ENCODE peak calls at places on chromosome 22, in eight cellular contexts. X is HFF-Myc, J is GM13977, Z is prostate gland, K is progenitor cell of endocrine pancreas, Y is heart right ventricle, I is Caco-2, R is lower leg skin. S is an unnamed sample.

GRCh38 chr22:46593211-46593676 is 26.9 kb upstream of the GRAMD4 start:
- DNase-seq in X (no peak), J (peak), Z (no peak), K (no peak), Y (no peak), I (no peak), R (no peak), S (no peak)

GRCh38 chr22:23251445-23252093 is 71.3 kb downstream of the BCR start:
- DNase-seq in X (peak), J (no peak), Z (no peak), K (no peak), Y (no peak), I (no peak), R (no peak), S (no peak)

GRCh38 chr22:40525250-40525884 is 111.2 kb downstream of the MRTFA start:
- DNase-seq in X (no peak), J (no peak), Z (no peak), K (no peak), Y (peak), I (peak), R (no peak), S (peak)

GRCh38 chr22:23804781-23805291 is 18.1 kb downstream of the SMARCB1 start:
- DNase-seq in X (no peak), J (no peak), Z (no peak), K (no peak), Y (no peak), I (no peak), R (no peak), S (no peak)

GRCh38 chr22:50548046-50548912 is 2.6 kb downstream of the KLHDC7B start:
- DNase-seq in X (no peak), J (peak), Z (no peak), K (no peak), Y (peak), I (no peak), R (no peak), S (no peak)

GRCh38 chr22:47307812-47308211 is 545.4 kb downstream of the TBC1D22A start:
- DNase-seq in X (no peak), J (no peak), Z (no peak), K (no peak), Y (no peak), I (no peak), R (peak), S (no peak)

GRCh38 chr22:44363980-44364749 is 51.4 kb upstream of the SHISAL1 start:
- DNase-seq in X (no peak), J (no peak), Z (no peak), K (no peak), Y (peak), I (no peak), R (no peak), S (no peak)

GRCh38 chr22:37321288-37321687 is 39.0 kb downstream of the CYTH4 start:
- DNase-seq in X (no peak), J (no peak), Z (no peak), K (no peak), Y (no peak), I (no peak), R (no peak), S (no peak)

GRCh38 chr22:32794449-32795213 is 6.9 kb upstream of the TIMP3 start:
- DNase-seq in X (no peak), J (no peak), Z (no peak), K (no peak), Y (no peak), I (no peak), R (no peak), S (no peak)
- TF ChIP-seq CTCF in X (peak), J (no peak), Z (no peak), K (no peak), Y (no peak), I (no peak), R (no peak), S (no peak)

DNA sequence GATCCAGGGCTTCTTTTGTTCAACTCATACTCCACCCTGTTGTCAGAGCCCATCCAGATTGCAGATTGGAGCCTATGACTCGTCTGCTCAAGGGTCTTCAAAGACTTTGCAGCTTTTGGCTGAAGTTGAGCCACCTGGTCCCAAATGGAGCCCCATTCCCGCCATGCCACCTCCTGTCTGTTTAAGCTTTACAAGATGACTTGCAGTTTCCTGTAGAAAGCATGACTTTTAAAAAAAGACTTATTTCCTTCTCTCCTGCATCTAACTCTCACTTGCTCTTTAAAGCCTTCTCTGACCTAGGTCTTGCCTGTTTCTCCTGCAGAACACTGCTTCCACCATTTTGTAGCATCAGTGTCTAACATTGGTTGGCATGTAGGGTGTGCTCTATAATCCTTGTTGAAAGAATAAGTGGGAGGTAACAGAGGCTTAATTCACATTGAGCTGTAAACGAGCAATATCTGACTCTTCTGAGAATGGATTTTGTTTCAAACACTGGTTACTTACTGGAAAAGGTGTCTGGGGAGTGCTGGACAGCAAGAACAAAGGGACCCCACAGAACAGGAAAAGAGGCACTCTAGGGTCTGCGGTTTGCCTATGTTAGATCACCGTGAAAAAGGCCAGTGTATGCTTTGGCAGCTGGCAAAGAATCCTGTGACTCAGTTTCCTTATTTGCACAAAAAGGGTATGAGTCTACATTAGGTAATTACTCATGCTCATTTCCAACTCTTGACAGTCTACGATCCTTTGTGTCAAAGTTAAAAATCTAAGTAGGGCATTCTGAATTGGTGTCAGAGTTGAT is 30.3 kb downstream of the NF2 start:
- DNase-seq in X (no peak), J (no peak), Z (no peak), K (no peak), Y (no peak), I (no peak), R (no peak), S (no peak)
- TF ChIP-seq CTCF in X (no peak), J (no peak), Z (no peak), K (no peak), Y (no peak), I (no peak), R (no peak), S (no peak)

DNA sequence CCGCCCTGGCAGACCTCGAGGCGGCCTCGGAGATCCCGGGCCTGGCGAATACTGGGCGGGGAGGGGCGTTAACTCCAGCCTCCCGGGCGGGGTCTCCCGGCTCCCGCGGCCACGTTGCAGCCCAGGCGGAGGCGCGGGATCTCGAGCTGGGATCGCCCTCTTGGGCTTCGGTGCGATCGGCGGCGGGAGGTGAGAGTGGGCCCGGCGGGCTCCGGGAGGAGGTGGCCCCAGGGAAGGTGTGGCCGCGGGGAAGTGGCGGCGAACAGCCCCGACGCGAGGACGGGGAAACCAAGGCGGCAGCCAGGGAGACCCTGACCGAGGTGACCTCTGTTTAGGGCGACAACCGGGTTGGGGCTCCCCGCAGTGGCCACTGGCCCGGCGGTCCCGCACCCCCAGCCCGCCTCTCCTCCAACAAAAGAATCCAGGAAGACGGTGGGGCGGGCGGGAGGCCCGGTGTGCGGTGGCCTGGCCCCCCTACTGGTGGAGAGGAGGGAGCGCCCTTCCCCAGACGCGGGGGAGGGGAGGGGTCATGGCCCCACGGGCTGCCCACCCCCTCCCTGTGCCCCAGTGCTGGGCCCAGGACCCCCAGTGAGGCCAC is at the start of gene PHETA2:
- DNase-seq in X (no peak), J (peak), Z (no peak), K (no peak), Y (peak), I (peak), R (peak), S (no peak)
- TF ChIP-seq CTCF in X (no peak), J (peak), Z (peak), K (peak), Y (peak), I (peak), R (no peak), S (no peak)

GRCh38 chr22:19802881-19803735 is 42.5 kb downstream of the TBX1 start:
- DNase-seq in X (no peak), J (no peak), Z (no peak), K (no peak), Y (no peak), I (no peak), R (no peak), S (no peak)

GRCh38 chr22:19800306-19800705 is 39.7 kb downstream of the TBX1 start:
- DNase-seq in X (no peak), J (no peak), Z (no peak), K (no peak), Y (peak), I (no peak), R (no peak), S (no peak)

GRCh38 chr22:19802001-19802880 is 41.7 kb downstream of the TBX1 start:
- DNase-seq in X (no peak), J (no peak), Z (no peak), K (no peak), Y (no peak), I (no peak), R (no peak), S (no peak)

GRCh38 chr22:19800761-19801244 is 40.2 kb downstream of the TBX1 start:
- DNase-seq in X (no peak), J (no peak), Z (no peak), K (no peak), Y (peak), I (peak), R (no peak), S (no peak)

DNA sequence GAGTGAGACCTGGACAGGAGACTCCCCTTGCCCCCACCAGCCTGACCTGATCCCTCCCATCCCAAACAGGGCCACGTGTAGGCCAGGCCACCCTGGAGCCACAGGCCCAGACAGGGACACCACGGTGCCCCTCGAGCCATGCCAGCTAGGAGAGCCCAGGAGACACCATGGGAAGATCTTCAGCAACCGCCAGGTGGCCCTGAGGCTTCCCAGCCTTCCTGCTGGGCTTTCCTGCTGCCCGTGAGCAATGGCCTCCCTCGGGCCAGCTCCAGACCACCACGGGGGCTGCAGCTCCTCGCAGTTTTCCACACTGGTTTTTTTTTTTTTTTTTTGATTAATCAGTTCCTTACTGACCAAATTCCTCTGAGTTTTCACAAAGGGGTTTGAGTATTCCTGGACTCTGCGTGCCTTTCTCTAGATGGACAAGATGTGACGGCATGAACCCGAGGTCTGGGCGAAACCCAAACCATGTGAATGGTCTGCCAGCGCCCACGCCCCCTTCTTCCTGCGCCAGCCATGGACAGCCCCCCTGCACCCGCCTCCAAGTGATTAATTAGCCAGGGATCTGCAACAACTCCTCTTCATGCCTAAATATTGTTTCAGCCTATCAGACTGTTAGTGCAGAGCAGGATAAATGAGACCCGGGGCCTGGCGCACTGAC is 40.9 kb downstream of the TBX1 start:
- DNase-seq in X (no peak), J (no peak), Z (no peak), K (no peak), Y (no peak), I (no peak), R (no peak), S (no peak)
- TF ChIP-seq CTCF in X (no peak), J (no peak), Z (no peak), K (no peak), Y (no peak), I (no peak), R (no peak), S (no peak)

GRCh38 chr22:39306456-39307361 is 12.7 kb downstream of the RPL3 start:
- DNase-seq in X (no peak), J (peak), Z (no peak), K (no peak), Y (peak), I (peak), R (no peak), S (no peak)
- TF ChIP-seq CTCF in X (peak), J (peak), Z (peak), K (peak), Y (peak), I (peak), R (no peak), S (no peak)

DNA sequence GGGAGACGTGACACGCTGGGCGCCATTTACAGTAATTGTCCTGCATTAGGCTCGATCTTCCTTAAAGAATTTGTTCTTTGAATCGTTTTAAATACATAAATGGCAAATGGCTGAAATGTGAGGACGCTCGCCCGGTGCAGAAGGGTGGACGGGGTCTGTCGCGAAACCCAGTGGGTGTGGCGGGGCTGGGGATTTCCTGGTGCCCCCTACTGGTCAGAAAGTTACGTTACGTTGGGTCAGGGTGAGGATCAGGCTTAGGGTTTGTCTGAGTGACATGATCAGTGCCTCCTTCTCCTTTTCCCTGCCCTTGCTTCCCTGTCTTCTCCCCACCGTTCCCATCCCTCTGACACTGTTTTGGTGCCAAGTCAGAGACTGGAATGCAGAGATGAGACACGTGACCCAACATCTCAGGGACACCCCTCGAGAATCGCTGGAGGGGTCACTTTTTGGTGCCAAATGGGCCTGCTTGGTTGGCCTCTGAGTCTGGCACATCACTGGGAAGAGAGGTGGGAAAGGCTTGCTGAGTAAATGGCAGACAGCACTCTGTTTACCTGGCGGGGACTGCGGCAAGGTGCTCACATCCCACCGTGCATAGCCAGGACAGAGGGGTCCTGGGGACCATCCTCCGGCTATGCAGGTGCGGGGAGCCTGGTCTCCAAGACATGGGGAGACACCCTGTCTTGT is 1107.6 kb downstream of the BRD1 start:
- DNase-seq in X (no peak), J (no peak), Z (no peak), K (no peak), Y (no peak), I (no peak), R (no peak), S (no peak)
- TF ChIP-seq CTCF in X (no peak), J (no peak), Z (no peak), K (peak), Y (no peak), I (no peak), R (no peak), S (no peak)

GRCh38 chr22:30947821-30948454 is 20.6 kb downstream of the MORC2 start:
- DNase-seq in X (no peak), J (peak), Z (no peak), K (no peak), Y (no peak), I (peak), R (no peak), S (no peak)

GRCh38 chr22:30945653-30946052 is 22.9 kb downstream of the MORC2 start:
- DNase-seq in X (no peak), J (no peak), Z (no peak), K (no peak), Y (no peak), I (no peak), R (no peak), S (no peak)

GRCh38 chr22:30946354-30946753 is 22.2 kb downstream of the MORC2 start:
- DNase-seq in X (no peak), J (no peak), Z (no peak), K (no peak), Y (no peak), I (no peak), R (no peak), S (no peak)

GRCh38 chr22:30948930-30949342 is 19.6 kb downstream of the MORC2 start:
- DNase-seq in X (no peak), J (no peak), Z (no peak), K (no peak), Y (no peak), I (no peak), R (no peak), S (no peak)

DNA sequence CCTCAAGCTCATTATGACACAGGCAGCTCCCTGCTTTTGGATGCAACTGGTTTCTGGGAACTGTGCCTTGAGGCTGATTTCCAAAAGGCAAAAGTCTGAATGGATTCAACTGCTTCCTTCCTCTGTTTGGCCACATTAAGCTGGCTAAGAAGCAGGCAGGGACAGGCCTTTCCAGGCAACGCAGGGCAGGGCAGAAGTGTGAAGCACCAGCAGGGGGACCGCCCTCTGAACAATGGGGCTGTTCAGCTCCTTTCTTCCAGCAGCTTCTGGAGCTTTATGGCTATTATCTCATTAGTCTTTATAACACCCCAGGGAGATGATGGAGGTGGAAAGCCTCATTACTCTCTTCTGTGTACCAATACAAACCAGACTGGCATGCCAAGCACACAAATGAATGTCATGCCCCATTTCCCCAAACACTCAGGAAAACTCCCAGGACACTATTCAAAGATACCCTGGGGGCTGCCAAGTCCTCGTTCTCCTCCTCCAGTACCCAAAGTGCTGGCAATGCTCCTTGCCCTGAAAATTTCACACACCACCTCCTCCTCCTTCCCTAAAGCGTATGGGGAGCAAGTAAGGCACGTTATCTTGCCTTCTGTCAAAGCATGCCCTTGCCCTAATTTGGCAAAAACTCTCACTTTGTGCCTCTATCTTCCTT is 21.3 kb downstream of the MORC2 start:
- DNase-seq in X (no peak), J (no peak), Z (peak), K (no peak), Y (peak), I (no peak), R (no peak), S (no peak)
- TF ChIP-seq CTCF in X (no peak), J (no peak), Z (peak), K (no peak), Y (no peak), I (no peak), R (no peak), S (no peak)

GRCh38 chr22:36180928-36181327 is 20.4 kb upstream of the APOL3 start:
- DNase-seq in X (no peak), J (no peak), Z (no peak), K (no peak), Y (no peak), I (no peak), R (peak), S (no peak)

GRCh38 chr22:36180038-36180880 is 19.7 kb upstream of the APOL3 start:
- DNase-seq in X (no peak), J (peak), Z (peak), K (peak), Y (peak), I (peak), R (peak), S (peak)

GRCh38 chr22:36177160-36177559 is 16.6 kb upstream of the APOL3 start:
- DNase-seq in X (no peak), J (no peak), Z (no peak), K (no peak), Y (no peak), I (no peak), R (no peak), S (no peak)

GRCh38 chr22:36171941-36172340 is 11.4 kb upstream of the APOL3 start:
- DNase-seq in X (no peak), J (no peak), Z (no peak), K (no peak), Y (no peak), I (no peak), R (no peak), S (no peak)

DNA sequence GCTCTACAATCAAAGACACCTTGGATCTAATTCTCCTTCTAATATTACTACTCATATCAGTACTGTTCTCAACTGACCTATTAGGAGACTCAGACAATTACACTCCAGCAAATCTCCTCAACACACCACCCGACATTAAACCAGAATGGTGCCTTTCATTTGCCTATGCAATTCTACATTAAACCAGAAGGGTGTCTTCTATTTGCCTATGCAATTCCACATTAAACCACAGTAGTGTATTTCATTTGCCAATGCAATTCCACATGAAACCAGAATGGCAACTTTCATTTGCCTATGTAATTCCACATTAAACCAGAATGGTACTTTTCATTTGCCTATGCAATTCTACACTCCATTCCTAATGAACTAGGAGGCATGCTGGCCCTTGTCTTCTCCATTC is 15.3 kb upstream of the APOL3 start:
- DNase-seq in X (no peak), J (no peak), Z (no peak), K (no peak), Y (no peak), I (no peak), R (no peak), S (no peak)
- TF ChIP-seq CTCF in X (no peak), J (no peak), Z (no peak), K (peak), Y (no peak), I (peak), R (no peak), S (no peak)

GRCh38 chr22:18987765-18988164 is 51.7 kb upstream of the PRODH start:
- DNase-seq in X (no peak), J (peak), Z (no peak), K (no peak), Y (no peak), I (peak), R (peak), S (no peak)
- TF ChIP-seq CTCF in X (peak), J (peak), Z (no peak), K (peak), Y (no peak), I (peak), R (no peak), S (no peak)